ENCODE peak calls at places on chromosome 20, in ten cellular contexts. One of them, this sample, is unnamed.

GRCh38 chr20:34578521-34579147 is 20.1 kb downstream of the MAP1LC3A start:
- DNase-seq in putamen: no peak
- DNase-seq in aorta: no peak
- DNase-seq in T1000: no peak
- DNase-seq in NCI-H774: no peak
- DNase-seq in RWPE1: no peak
- DNase-seq in NCI-H510A treated with DMSO at 0.1 percent for 48 hours: no peak
- DNase-seq in D341Med: no peak
- DNase-seq in GM04503: no peak
- DNase-seq in EH: no peak
- DNase-seq in this sample: no peak

GRCh38 chr20:906703-907102 is 9.4 kb downstream of the ANGPT4 start:
- DNase-seq in NCI-H510A treated with DMSO at 0.1 percent for 48 hours: no peak
- DNase-seq in RWPE1: no peak
- DNase-seq in NCI-H774: no peak
- DNase-seq in EH: no peak
- DNase-seq in D341Med: no peak
- DNase-seq in aorta: peak
- DNase-seq in putamen: no peak
- DNase-seq in GM04503: no peak
- DNase-seq in T1000: no peak
- DNase-seq in this sample: no peak

GRCh38 chr20:63028461-63028921 is 21.7 kb upstream of the BHLHE23 start:
- DNase-seq in NCI-H774: no peak
- DNase-seq in putamen: no peak
- DNase-seq in aorta: peak
- DNase-seq in NCI-H510A treated with DMSO at 0.1 percent for 48 hours: no peak
- DNase-seq in T1000: no peak
- DNase-seq in GM04503: no peak
- DNase-seq in EH: no peak
- DNase-seq in RWPE1: no peak
- DNase-seq in D341Med: no peak
- DNase-seq in this sample: no peak

GRCh38 chr20:49863666-49864065 is 51.0 kb downstream of the SLC9A8 start:
- DNase-seq in NCI-H774: no peak
- DNase-seq in EH: no peak
- DNase-seq in RWPE1: no peak
- DNase-seq in GM04503: no peak
- DNase-seq in T1000: no peak
- DNase-seq in aorta: no peak
- DNase-seq in NCI-H510A treated with DMSO at 0.1 percent for 48 hours: no peak
- DNase-seq in putamen: no peak
- DNase-seq in D341Med: no peak
- DNase-seq in this sample: no peak

GRCh38 chr20:39433461-39433860 is 471.3 kb downstream of the DHX35 start:
- DNase-seq in GM04503: no peak
- DNase-seq in T1000: no peak
- DNase-seq in RWPE1: no peak
- DNase-seq in NCI-H510A treated with DMSO at 0.1 percent for 48 hours: no peak
- DNase-seq in EH: no peak
- DNase-seq in aorta: no peak
- DNase-seq in putamen: no peak
- DNase-seq in D341Med: no peak
- DNase-seq in NCI-H774: no peak
- DNase-seq in this sample: no peak

GRCh38 chr20:63009988-63010769 is 3.4 kb upstream of the BHLHE23 start:
- DNase-seq in aorta: no peak
- DNase-seq in D341Med: no peak
- DNase-seq in T1000: no peak
- DNase-seq in EH: no peak
- DNase-seq in putamen: no peak
- DNase-seq in GM04503: no peak
- DNase-seq in NCI-H510A treated with DMSO at 0.1 percent for 48 hours: no peak
- DNase-seq in NCI-H774: peak
- DNase-seq in RWPE1: no peak
- DNase-seq in this sample: peak

GRCh38 chr20:1618954-1619550 is 757 bp downstream of the SIRPB1 start:
- DNase-seq in GM04503: no peak
- DNase-seq in T1000: no peak
- DNase-seq in NCI-H774: no peak
- DNase-seq in NCI-H510A treated with DMSO at 0.1 percent for 48 hours: no peak
- DNase-seq in aorta: no peak
- DNase-seq in D341Med: no peak
- DNase-seq in putamen: no peak
- DNase-seq in RWPE1: no peak
- DNase-seq in EH: no peak
- DNase-seq in this sample: no peak

GRCh38 chr20:12965880-12966270 is 42.9 kb upstream of the SPTLC3 start:
- DNase-seq in GM04503: no peak
- DNase-seq in T1000: no peak
- DNase-seq in NCI-H510A treated with DMSO at 0.1 percent for 48 hours: no peak
- DNase-seq in EH: no peak
- DNase-seq in aorta: no peak
- DNase-seq in RWPE1: no peak
- DNase-seq in D341Med: no peak
- DNase-seq in putamen: peak
- DNase-seq in NCI-H774: no peak
- DNase-seq in this sample: no peak

GRCh38 chr20:826695-827323 is 6.7 kb upstream of the FAM110A start:
- DNase-seq in D341Med: no peak
- DNase-seq in putamen: no peak
- DNase-seq in GM04503: no peak
- DNase-seq in NCI-H774: no peak
- DNase-seq in aorta: no peak
- DNase-seq in EH: no peak
- DNase-seq in NCI-H510A treated with DMSO at 0.1 percent for 48 hours: no peak
- DNase-seq in T1000: no peak
- DNase-seq in RWPE1: no peak
- DNase-seq in this sample: no peak

GRCh38 chr20:11849976-11850670 is 67.6 kb upstream of the BTBD3 start:
- DNase-seq in NCI-H510A treated with DMSO at 0.1 percent for 48 hours: no peak
- DNase-seq in D341Med: peak
- DNase-seq in putamen: no peak
- DNase-seq in NCI-H774: no peak
- DNase-seq in GM04503: peak
- DNase-seq in RWPE1: peak
- DNase-seq in aorta: no peak
- DNase-seq in EH: peak
- DNase-seq in T1000: peak
- DNase-seq in this sample: no peak

GRCh38 chr20:51634877-51635276 is 92.4 kb upstream of the NFATC2 start:
- DNase-seq in D341Med: no peak
- DNase-seq in putamen: no peak
- DNase-seq in RWPE1: no peak
- DNase-seq in EH: no peak
- DNase-seq in NCI-H510A treated with DMSO at 0.1 percent for 48 hours: no peak
- DNase-seq in GM04503: no peak
- DNase-seq in T1000: no peak
- DNase-seq in aorta: no peak
- DNase-seq in NCI-H774: no peak
- DNase-seq in this sample: no peak

This sample was measured in activated CD8-positive, alpha-beta memory T cell treated with anti-CD3 and anti-CD28 coated beads for 1 hour.